ENCODE peak calls at places on chromosomes 12 and 14, in four cellular contexts. R is colonic mucosa, Z is RWPE1, X is coronary artery. V is an unnamed sample.

GRCh38 chr12:89160716-89161123 is 191.6 kb downstream of the DUSP6 start:
- DNase-seq in R (peak), Z (peak), X (no peak), V (no peak)

GRCh38 chr14:74653386-74654138 is 41.5 kb upstream of the LTBP2 start:
- DNase-seq in R (no peak), Z (no peak), X (no peak), V (no peak)

GRCh38 chr12:14928946-14929345 is 9.4 kb downstream of the ERP27 start:
- DNase-seq in R (peak), Z (peak), X (no peak), V (peak)

GRCh38 chr12:105935106-105935505 is 203.6 kb downstream of the NUAK1 start:
- DNase-seq in R (no peak), Z (no peak), X (no peak), V (no peak)

GRCh38 chr14:79552778-79553177 is 658.5 kb downstream of the DIO2 start:
- DNase-seq in R (no peak), Z (no peak), X (no peak), V (no peak)

GRCh38 chr14:104438166-104438887 is 141.2 kb upstream of the C14orf180 start:
- DNase-seq in R (peak), Z (no peak), X (peak), V (no peak)

GRCh38 chr14:67416085-67416484 is 4.1 kb upstream of the PLEK2 start:
- DNase-seq in R (no peak), Z (no peak), X (no peak), V (no peak)

GRCh38 chr12:54658306-54659264 is 10.4 kb upstream of the DCD start:
- DNase-seq in R (peak), Z (peak), X (no peak), V (peak)

GRCh38 chr12:8950702-8951478 is 1.4 kb upstream of the M6PR start:
- DNase-seq in R (no peak), Z (no peak), X (no peak), V (no peak)

GRCh38 chr12:57092876-57093411 is 4.0 kb downstream of the NAB2 start:
- DNase-seq in R (no peak), Z (no peak), X (no peak), V (no peak)

GRCh38 chr12:112768278-112768677 is 23.3 kb upstream of the RPH3A start:
- DNase-seq in R (no peak), Z (no peak), X (no peak), V (no peak)

GRCh38 chr14:24251880-24252288 is 9.5 kb upstream of the TINF2 start:
- DNase-seq in R (no peak), Z (no peak), X (no peak), V (no peak)
- TF ChIP-seq CTCF in R (no peak), Z (no peak), X (no peak), V (no peak)

DNA sequence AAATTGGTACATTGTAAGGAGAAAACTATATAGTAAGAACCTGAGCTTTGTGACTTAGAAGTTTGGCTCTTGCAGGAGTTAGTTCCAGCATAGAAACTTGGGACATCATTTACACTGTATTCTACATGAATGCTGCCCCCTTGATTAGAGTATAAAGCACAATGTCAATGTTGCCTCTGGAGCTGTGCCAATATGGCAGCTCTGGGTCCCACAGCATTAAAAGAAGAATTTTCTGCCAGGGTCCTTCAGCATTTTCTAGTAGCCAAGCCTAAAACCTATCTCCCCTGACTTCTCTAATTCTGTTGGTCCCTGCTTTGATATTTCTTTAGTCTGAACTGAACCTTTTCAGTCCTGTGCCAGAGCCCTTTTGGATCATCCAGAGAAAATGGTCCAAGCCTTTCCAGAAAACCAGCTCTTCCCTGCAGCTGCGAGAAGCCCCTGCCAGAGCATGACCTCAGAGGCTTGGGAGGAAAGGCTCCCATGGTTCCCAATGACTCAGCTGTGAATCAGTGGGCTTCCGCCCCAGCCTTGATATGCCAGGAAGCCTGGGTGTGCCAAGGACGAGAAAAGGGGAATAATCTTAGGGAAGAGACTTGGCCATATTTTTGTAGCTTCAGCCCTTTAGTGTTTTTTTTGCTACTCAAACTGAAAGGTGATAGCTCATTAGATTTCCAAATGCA is 43.2 kb downstream of the PLEKHG7 start:
- DNase-seq in R (peak), Z (peak), X (peak), V (peak)
- TF ChIP-seq CTCF in R (no peak), Z (no peak), X (no peak), V (no peak)

GRCh38 chr14:23660290-23661226 is 24.4 kb downstream of the DHRS2 start:
- DNase-seq in R (no peak), Z (no peak), X (peak), V (no peak)
- TF ChIP-seq CTCF in R (no peak), Z (no peak), X (no peak), V (no peak)

GRCh38 chr12:55743967-55744931 is 1.3 kb downstream of the GDF11 start:
- DNase-seq in R (no peak), Z (no peak), X (no peak), V (no peak)
- TF ChIP-seq CTCF in R (no peak), Z (no peak), X (no peak), V (no peak)